ENCODE peak calls at places on chromosomes 1 and 21, in five cellular contexts. D, W, Z, I and N are unnamed samples. For H3K4me1, the result is how much of the 10 kb centered on the place peaks cover.

GRCh38 chr1:163410073-163410522 is 88.3 kb downstream of the NUF2 start:
- DNase-seq in W (peak), Z (peak), I (peak), D (peak), N (no peak)

GRCh38 chr1:19203440-19203839 is 6.6 kb downstream of the UBR4 start:
- DNase-seq in D (peak), I (no peak), W (no peak), Z (no peak), N (no peak)

GRCh38 chr1:177255411-177255810 is 84.7 kb downstream of the BRINP2 start:
- DNase-seq in Z (no peak), W (no peak), I (no peak), D (peak), N (no peak)

GRCh38 chr21:21200103-21200938 is 202.1 kb downstream of the NCAM2 start:
- DNase-seq in D (peak), Z (no peak), W (peak), I (no peak), N (no peak)

GRCh38 chr1:119869962-119870361 is 26.4 kb downstream of the ADAM30 start:
- DNase-seq in Z (no peak), I (no peak), W (no peak), D (no peak), N (no peak)

GRCh38 chr1:176852124-176852523 is 312.4 kb downstream of the ASTN1 start:
- DNase-seq in W (no peak), I (no peak), D (no peak), Z (no peak), N (no peak)

GRCh38 chr1:83802450-83803152 is 196.3 kb downstream of the TTLL7 start:
- DNase-seq in Z (no peak), W (no peak), I (no peak), D (no peak), N (no peak)

GRCh38 chr1:30422251-30422650 is 301.1 kb downstream of the MATN1 start:
- DNase-seq in D (no peak), W (no peak), I (no peak), Z (no peak), N (no peak)

GRCh38 chr1:226813671-226814591 is 56.5 kb upstream of the PSEN2 start:
- DNase-seq in Z (no peak), W (no peak), I (no peak), D (no peak), N (no peak)

GRCh38 chr1:6490181-6491075 is 1.0 kb downstream of the PLEKHG5 start:
- DNase-seq in I (peak), Z (peak), W (no peak), D (peak), N (peak)

DNA sequence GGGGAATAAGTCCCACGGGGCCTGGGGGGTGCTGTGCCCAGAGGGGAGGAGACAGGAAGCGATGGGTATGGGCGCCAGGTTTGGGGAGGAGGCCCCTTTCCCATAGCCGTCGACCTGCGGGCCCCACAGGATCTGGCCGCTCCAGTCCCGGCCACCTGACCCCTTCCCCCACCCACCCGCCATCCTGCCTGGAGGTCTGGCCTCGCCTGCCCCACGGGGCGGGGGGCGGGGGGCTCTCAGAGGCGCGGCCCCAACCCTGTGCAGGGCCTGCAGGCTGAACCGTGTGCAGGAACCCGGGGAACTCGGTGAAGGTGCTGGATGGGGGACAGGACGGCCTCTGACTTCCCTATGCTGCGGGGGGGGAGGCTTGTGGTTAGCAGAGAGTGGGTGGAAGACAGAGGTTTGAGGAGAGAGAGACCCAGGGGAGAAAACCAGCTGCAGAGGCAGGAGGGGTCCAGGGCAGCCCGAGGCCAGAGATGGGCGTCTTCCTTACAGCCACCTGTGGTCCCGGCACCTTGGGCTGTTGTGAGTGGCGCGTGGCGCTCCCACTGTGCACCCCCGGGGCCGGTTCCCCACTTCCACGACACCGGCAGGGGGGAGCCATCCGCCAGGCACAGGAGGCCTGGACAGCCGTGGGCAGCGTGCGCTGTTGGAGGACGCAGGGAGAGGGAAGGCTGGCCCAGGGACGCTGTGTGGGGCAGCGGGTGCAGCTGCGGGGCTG is 2.5 kb upstream of the TNFRSF18 start:
- DNase-seq in D (no peak), Z (no peak), W (no peak), I (no peak), N (peak)
- H3K4me3 ChIP-seq in D (peak), Z (no peak), W (no peak), I (no peak), N (no peak)

GRCh38 chr1:8408151-8408839 is 90.4 kb downstream of the SLC45A1 start:
- DNase-seq in I (no peak), W (peak), Z (no peak), D (peak), N (no peak)

GRCh38 chr1:8410791-8411190 is 92.9 kb downstream of the SLC45A1 start:
- DNase-seq in W (no peak), Z (no peak), D (no peak), I (no peak), N (no peak)

GRCh38 chr1:8407652-8408051 is 89.7 kb downstream of the SLC45A1 start:
- DNase-seq in Z (no peak), D (no peak), I (no peak), W (no peak), N (no peak)

GRCh38 chr1:8409107-8409506 is 91.2 kb downstream of the SLC45A1 start:
- DNase-seq in Z (no peak), W (peak), I (no peak), D (peak), N (no peak)

DNA sequence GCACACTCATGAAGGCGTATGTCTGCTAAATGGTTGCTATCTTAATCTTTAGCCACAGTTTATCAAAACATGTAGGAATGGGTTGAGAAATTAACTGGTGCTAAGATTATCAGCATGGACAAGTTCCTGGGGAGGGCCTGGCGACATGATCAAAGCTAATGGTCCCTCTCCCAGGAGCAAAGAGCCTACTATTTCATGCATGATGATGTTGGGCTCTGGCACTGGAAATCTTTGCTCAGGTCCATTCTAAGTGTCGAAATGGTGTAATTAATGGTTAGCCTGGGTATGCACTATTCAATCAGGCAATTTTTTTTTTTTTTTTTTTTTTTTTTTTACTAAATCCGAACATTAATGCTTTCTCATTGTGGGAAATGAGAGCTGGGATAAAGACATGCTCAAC is 91.8 kb downstream of the SLC45A1 start:
- DNase-seq in W (no peak), D (no peak), Z (no peak), I (no peak), N (no peak)
- H3K4me1 ChIP-seq in W (under half), D (under half), Z (under half), I (under half), N (half or more)

DNA sequence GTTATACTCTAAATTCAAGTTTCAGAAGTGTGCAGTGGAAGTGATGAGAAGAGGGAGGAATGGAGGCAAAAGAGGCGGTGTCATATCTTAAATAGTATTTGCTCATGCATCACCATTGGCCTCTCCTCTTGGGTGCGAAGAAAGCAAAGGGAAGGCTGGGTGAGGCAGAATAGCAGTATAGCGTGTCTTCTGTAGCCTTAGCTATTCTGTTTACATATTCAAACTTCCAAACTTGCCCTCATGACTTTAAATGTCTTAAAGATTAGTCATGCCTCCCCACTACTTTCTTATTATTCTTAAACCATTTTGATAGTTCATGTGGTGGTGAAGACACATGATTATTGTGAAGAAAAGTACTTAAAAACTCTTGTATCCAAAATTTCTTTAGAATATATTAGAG is 104.6 kb upstream of the TENT5C start:
- DNase-seq in I (no peak), W (no peak), D (peak), Z (no peak), N (no peak)
- H3K27ac ChIP-seq in I (no peak), W (no peak), D (no peak), Z (no peak), N (no peak)

DNA sequence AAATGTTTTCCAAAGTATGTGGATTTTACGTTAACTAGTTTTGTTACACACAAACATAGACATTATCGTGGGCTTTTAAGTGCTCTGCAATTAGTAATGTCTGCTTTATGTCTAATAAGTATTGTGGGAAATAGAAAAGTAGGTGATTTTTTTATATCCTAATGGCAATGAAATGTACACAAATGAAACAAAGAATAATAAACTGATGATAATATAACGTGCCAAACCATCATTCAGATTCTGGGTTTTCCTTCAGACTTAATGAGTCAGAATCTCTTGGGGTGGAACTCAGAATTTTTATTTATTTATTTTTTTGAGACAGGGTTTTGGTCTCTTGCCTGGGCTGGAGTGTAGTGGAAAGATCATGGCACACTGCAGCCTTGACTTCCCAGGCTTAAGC is 2.0 kb downstream of the TMEM183A start:
- DNase-seq in Z (no peak), D (no peak), I (no peak), W (no peak), N (no peak)
- H3K4me3 ChIP-seq in Z (no peak), D (peak), I (no peak), W (no peak), N (no peak)

GRCh38 chr1:235215453-235215852 is 54.4 kb upstream of the RBM34 start:
- DNase-seq in W (no peak), Z (no peak), I (no peak), D (no peak), N (no peak)
- H3K4me1 ChIP-seq in W (under half), Z (under half), I (under half), D (under half), N (under half)

DNA sequence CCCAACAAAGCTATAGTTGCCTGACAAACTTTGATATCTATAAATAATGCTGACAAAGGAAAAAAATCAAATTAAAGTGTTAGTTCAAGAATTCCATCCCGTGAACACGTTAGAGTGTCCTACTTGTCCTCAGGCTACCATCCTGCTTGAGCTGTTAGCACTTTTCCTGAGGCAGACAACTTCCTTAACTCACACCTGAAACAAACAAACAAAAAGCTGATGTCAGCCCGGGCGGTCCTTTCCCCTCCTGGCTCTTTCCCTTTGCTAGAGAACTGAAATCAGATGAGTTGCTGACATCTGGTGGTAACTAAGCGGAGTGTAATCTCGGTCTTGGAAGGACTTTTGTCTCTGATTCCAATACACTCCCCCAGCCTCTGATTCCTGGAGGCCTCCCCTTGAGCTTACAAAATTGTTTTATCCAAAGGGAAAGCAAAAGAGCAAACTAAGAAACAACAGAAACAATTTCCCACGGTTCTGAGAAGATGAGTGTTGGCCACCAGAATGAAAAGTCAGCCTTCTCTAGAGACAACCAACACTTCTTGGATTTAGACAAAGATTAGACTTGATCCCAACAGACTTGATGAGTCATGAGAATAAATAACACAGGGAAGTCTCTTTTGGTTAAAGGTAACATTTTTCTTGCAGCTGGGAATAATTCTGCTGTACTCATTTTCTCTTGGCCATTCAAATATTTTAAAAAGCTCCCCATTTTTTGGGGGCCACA is 135.4 kb downstream of the PROX1 start:
- DNase-seq in Z (peak), I (no peak), D (peak), W (peak), N (no peak)
- H3K27ac ChIP-seq in Z (no peak), I (no peak), D (no peak), W (no peak), N (no peak)